ENCODE peak calls at places on chromosome 4, in seven cellular contexts. C is NCI-H774; I is GM03348; O is NAMALWA; J is Karpas-422; N is EH; B is stimulated activated CD4-positive, alpha-beta T cell treated with anti-CD3 and anti-CD28 coated beads, TNF-alpha, amount 100 ng/mL, for 48 hours. Z is an unnamed sample.

GRCh38 chr4:145909331-145909730 is 29.3 kb downstream of the ZNF827 start:
- DNase-seq in J (peak), B (no peak), N (peak), O (peak), C (no peak), I (no peak), Z (no peak)

GRCh38 chr4:124435276-124435675 is 277.3 kb downstream of the ANKRD50 start:
- DNase-seq in J (no peak), O (no peak), I (no peak), N (no peak), C (no peak), B (no peak), Z (no peak)

GRCh38 chr4:124610214-124610613 is 102.3 kb downstream of the ANKRD50 start:
- DNase-seq in J (no peak), B (no peak), I (no peak), C (no peak), O (no peak), N (no peak), Z (no peak)

GRCh38 chr4:141023051-141023450 is 110.2 kb downstream of the RNF150 start:
- DNase-seq in O (no peak), C (no peak), B (no peak), N (no peak), I (no peak), J (no peak), Z (no peak)

GRCh38 chr4:147408189-147408588 is 72.7 kb upstream of the EDNRA start:
- DNase-seq in O (no peak), C (no peak), N (no peak), J (no peak), I (no peak), B (no peak), Z (no peak)

GRCh38 chr4:112175840-112176239 is 30.6 kb downstream of the FAM241A start:
- DNase-seq in I (no peak), J (no peak), O (no peak), B (no peak), N (no peak), C (no peak), Z (no peak)

GRCh38 chr4:152224223-152224622 is 311.7 kb downstream of the FBXW7 start:
- DNase-seq in B (no peak), N (no peak), I (no peak), J (no peak), O (no peak), C (no peak), Z (no peak)

GRCh38 chr4:93828332-93828829 is at the start of gene ATOH1:
- DNase-seq in I (peak), N (peak), C (peak), B (no peak), J (no peak), O (no peak), Z (no peak)

GRCh38 chr4:8410066-8410600 is 30.4 kb downstream of the ACOX3 start:
- DNase-seq in B (no peak), I (no peak), C (no peak), O (no peak), J (no peak), N (no peak), Z (no peak)

GRCh38 chr4:21507439-21507838 is 441.1 kb downstream of the KCNIP4 start:
- DNase-seq in O (peak), B (no peak), N (peak), J (peak), C (no peak), I (peak), Z (no peak)

GRCh38 chr4:101528526-101528925 is 181.2 kb upstream of the PPP3CA start:
- DNase-seq in O (no peak), N (no peak), C (no peak), B (no peak), I (no peak), J (no peak), Z (no peak)

GRCh38 chr4:159107203-159107921 is 4.5 kb downstream of the RAPGEF2 start:
- DNase-seq in I (peak), C (no peak), N (peak), B (no peak), O (no peak), J (no peak), Z (no peak)

GRCh38 chr4:156312261-156312847 is 358.7 kb upstream of the CTSO start:
- DNase-seq in O (no peak), N (peak), J (no peak), B (no peak), C (no peak), I (no peak), Z (no peak)

GRCh38 chr4:156672492-156672891 is 299.1 kb downstream of the PDGFC start:
- DNase-seq in O (no peak), J (no peak), B (no peak), N (no peak), C (no peak), I (no peak), Z (no peak)

GRCh38 chr4:1907848-1908525 is 36.8 kb downstream of the NSD2 start:
- DNase-seq in I (no peak), N (no peak), B (no peak), J (no peak), C (no peak), O (no peak), Z (no peak)

GRCh38 chr4:15416357-15417327 is 11.2 kb upstream of the C1QTNF7 start:
- DNase-seq in C (no peak), I (no peak), O (no peak), B (no peak), J (no peak), N (no peak), Z (no peak)

GRCh38 chr4:88792821-88793220 is 95.2 kb upstream of the NAP1L5 start:
- DNase-seq in N (no peak), C (no peak), O (no peak), I (no peak), J (no peak), B (no peak), Z (no peak)

GRCh38 chr4:1703880-1704279 is 8.2 kb downstream of the SLBP start:
- DNase-seq in N (no peak), J (no peak), I (no peak), B (no peak), O (no peak), C (no peak), Z (no peak)

Z was measured in D721Med.